ENCODE peak calls at places on chromosomes 11 and 22, in six cellular contexts. W, Z, L, R, Q and D are unnamed samples.

GRCh38 chr22:44192098-44192810 is 11.5 kb downstream of the PARVG start:
- DNase-seq in W (no peak), Z (peak; percentile 13), L (peak; percentile 13), R (no peak), Q (peak; percentile 15), D (peak; percentile 86)

GRCh38 chr22:24824250-24824649 is 18.2 kb downstream of the SGSM1 start:
- DNase-seq in W (no peak), Z (no peak), L (no peak), R (no peak), Q (no peak), D (no peak)

GRCh38 chr11:95512177-95512576 is 277.4 kb downstream of the FAM76B start:
- DNase-seq in W (no peak), Z (peak; percentile 67), L (no peak), R (peak; percentile 69), Q (peak; percentile 42), D (no peak)

GRCh38 chr11:95593101-95593500 is 196.5 kb downstream of the FAM76B start:
- DNase-seq in W (no peak), Z (peak; percentile 35), L (no peak), R (peak; percentile 40), Q (no peak), D (no peak)

GRCh38 chr11:70521475-70522260 is 123.3 kb downstream of the CTTN start:
- DNase-seq in W (no peak), Z (no peak), L (no peak), R (no peak), Q (no peak), D (no peak)

GRCh38 chr11:369336-370018 is at the start of gene B4GALNT4:
- DNase-seq in W (no peak), Z (peak; percentile 41), L (no peak), R (peak; percentile 23), Q (no peak), D (peak; percentile 40)

GRCh38 chr11:127843483-127844396 is 743.6 kb downstream of the ETS1 start:
- DNase-seq in W (peak; percentile 63), Z (peak; percentile 83), L (peak; percentile 90), R (peak; percentile 55), Q (peak; percentile 76), D (peak; percentile 89)

GRCh38 chr11:8800498-8801110 is 110.4 kb upstream of the AKIP1 start:
- DNase-seq in W (no peak), Z (peak; percentile 57), L (no peak), R (no peak), Q (no peak), D (no peak)

GRCh38 chr11:123653997-123654565 is 343 bp downstream of the SCN3B start:
- DNase-seq in W (peak; percentile 51), Z (peak; percentile 51), L (peak; percentile 38), R (peak; percentile 34), Q (peak; percentile 55), D (peak; percentile 64)

GRCh38 chr11:122430490-122430889 is 225.0 kb upstream of the UBASH3B start:
- DNase-seq in W (no peak), Z (no peak), L (no peak), R (no peak), Q (no peak), D (no peak)

GRCh38 chr11:116275634-116276033 is 497.2 kb downstream of the BUD13 start:
- DNase-seq in W (no peak), Z (no peak), L (no peak), R (no peak), Q (no peak), D (no peak)

GRCh38 chr11:77819921-77820564 is 479 bp downstream of the RSF1 start:
- DNase-seq in W (peak; percentile 32), Z (peak; percentile 39), L (peak; percentile 58), R (peak; percentile 27), Q (peak; percentile 47), D (peak; percentile 80)

GRCh38 chr11:125807909-125808308 is 20.0 kb downstream of the PATE3 start:
- DNase-seq in W (no peak), Z (peak; percentile 37), L (no peak), R (peak; percentile 1), Q (peak; percentile 5), D (no peak)

GRCh38 chr11:11025087-11025486 is 167.2 kb upstream of the ZBED5 start:
- DNase-seq in W (no peak), Z (no peak), L (no peak), R (peak; percentile 75), Q (no peak), D (no peak)

GRCh38 chr11:2690261-2690575 is 9.6 kb downstream of the KCNQ1OT1 start:
- DNase-seq in W (no peak), Z (no peak), L (no peak), R (no peak), Q (no peak), D (peak; percentile 6)

GRCh38 chr11:68546555-68546954 is 86.0 kb downstream of the PPP6R3 start:
- DNase-seq in W (no peak), Z (no peak), L (no peak), R (peak; percentile 47), Q (peak; percentile 46), D (no peak)

GRCh38 chr11:64206457-64207246 is at the start of gene FERMT3:
- DNase-seq in W (peak; percentile 61), Z (no peak), L (peak; percentile 92), R (no peak), Q (no peak), D (no peak)

GRCh38 chr22:29848115-29848514 is 10.0 kb upstream of the ASCC2 start:
- DNase-seq in W (no peak), Z (no peak), L (no peak), R (no peak), Q (no peak), D (no peak)

GRCh38 chr11:86916330-86916729 is 38.9 kb downstream of the FZD4 start:
- DNase-seq in W (peak; percentile 53), Z (peak; percentile 80), L (no peak), R (peak; percentile 76), Q (peak; percentile 80), D (no peak)

GRCh38 chr11:86922225-86922624 is 33.0 kb downstream of the FZD4 start:
- DNase-seq in W (no peak), Z (no peak), L (no peak), R (no peak), Q (no peak), D (no peak)

GRCh38 chr11:86918943-86919342 is 36.3 kb downstream of the FZD4 start:
- DNase-seq in W (no peak), Z (peak; percentile 44), L (no peak), R (no peak), Q (peak; percentile 49), D (no peak)

GRCh38 chr11:86917577-86917976 is 37.6 kb downstream of the FZD4 start:
- DNase-seq in W (no peak), Z (no peak), L (no peak), R (no peak), Q (no peak), D (no peak)

DNA sequence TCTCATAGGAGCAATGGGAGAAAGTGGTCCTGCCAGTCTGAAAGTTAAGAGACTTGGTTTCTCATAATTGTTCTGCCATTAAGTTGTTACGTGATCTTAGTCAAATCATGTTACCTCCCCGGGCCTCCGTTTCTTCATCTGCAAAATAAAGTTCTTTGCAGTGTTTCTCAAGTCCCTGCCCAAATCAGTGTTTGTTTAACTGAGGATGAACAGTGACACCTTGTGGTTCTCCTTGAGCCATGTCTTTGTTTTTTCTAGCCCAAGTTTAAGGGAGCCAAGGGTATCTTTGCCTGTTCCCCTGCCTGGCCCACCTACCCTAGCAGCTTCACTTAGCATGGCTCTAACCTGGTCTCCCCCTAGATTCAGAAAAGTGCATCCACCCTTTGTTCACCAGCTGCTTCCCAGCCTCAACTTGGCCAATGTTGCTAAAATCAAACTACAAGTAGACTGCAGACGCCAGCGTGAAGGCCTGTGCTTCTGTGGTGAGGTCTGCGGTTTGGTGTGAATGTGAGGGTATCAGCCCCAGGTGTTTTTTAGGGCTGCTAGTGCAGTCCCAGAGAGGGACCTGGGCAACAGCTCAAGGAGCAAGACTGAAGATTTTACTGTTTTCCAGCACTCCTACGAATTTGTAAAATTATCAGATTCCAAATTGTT is 35.5 kb downstream of the FZD4 start:
- DNase-seq in W (peak; percentile 28), Z (peak; percentile 89), L (peak; percentile 36), R (peak; percentile 81), Q (peak; percentile 91), D (peak; percentile 15)
- TF ChIP-seq CTCF in W (peak; percentile 76), Z (peak; percentile 70), L (peak; percentile 20), R (peak; percentile 82), Q (peak; percentile 81), D (peak; percentile 52)

DNA sequence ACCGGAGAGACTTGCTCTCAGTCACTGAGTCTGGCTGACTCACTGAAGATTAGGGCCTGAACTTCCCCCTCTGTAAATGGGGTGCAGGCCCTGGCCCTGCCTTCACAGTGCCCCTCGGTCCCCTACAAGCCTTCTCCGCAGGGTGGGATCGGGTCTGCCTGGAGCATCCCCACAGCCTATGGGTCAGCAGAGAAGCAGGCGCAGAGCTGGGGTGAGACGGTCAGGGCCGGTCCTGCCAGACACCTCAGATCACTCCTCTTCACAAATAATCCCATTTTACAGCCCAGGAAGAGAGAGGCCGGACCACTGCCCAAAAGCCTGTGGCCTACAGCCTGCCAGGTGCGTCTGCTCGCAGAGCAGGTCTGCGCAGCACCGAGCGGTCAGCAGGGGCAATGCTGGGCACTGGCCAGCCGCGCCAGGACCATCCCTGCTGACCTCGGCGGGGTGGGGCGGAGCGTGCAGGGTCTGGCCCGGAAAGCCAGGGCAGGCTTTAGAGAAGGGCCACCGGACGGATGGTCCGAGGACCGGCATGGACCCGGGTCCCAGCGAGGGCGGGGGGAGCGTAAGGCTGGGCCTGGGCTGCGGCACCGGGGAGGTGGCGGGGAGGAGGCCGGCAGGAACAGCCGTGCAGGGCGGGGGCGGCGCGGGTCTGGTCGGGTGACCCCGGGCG is 518 bp upstream of the SEPTIN5 start:
- DNase-seq in W (no peak), Z (no peak), L (no peak), R (no peak), Q (no peak), D (peak; percentile 52)
- TF ChIP-seq CTCF in W (no peak), Z (no peak), L (no peak), R (no peak), Q (no peak), D (no peak)

DNA sequence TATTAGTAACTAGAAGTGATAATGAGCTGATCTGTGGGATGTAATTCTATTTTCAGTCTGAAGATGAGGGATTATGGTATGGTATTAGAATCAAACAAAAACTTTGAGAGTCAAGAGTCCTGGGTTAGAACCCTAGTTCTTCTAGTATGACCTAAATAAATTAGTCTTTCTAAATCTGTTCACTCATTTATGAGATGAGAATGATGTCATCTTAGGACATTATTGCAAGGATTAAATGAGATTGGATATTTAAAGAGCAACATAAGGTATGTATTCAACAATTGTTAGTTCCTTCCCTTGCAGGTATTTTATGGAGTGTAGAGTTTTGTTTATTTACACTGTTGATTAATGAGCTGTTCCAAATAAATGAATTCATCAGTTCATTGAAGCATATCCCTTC is 21.8 kb downstream of the EMSY start:
- DNase-seq in W (no peak), Z (no peak), L (no peak), R (no peak), Q (no peak), D (no peak)
- TF ChIP-seq CTCF in W (no peak), Z (no peak), L (no peak), R (no peak), Q (no peak), D (no peak)

GRCh38 chr11:73228268-73229134 is 10.4 kb downstream of the P2RY2 start:
- DNase-seq in W (no peak), Z (no peak), L (no peak), R (no peak), Q (no peak), D (no peak)

GRCh38 chr11:73229321-73230275 is 11.5 kb downstream of the P2RY2 start:
- DNase-seq in W (peak; percentile 50), Z (no peak), L (no peak), R (no peak), Q (no peak), D (no peak)

GRCh38 chr11:73226297-73227006 is 8.4 kb downstream of the P2RY2 start:
- DNase-seq in W (no peak), Z (no peak), L (no peak), R (no peak), Q (no peak), D (no peak)

GRCh38 chr11:73225851-73226250 is 7.8 kb downstream of the P2RY2 start:
- DNase-seq in W (no peak), Z (no peak), L (no peak), R (no peak), Q (no peak), D (no peak)

GRCh38 chr11:73227571-73228211 is 9.6 kb downstream of the P2RY2 start:
- DNase-seq in W (no peak), Z (no peak), L (peak; percentile 85), R (no peak), Q (no peak), D (peak; percentile 85)
- TF ChIP-seq CTCF in W (no peak), Z (no peak), L (no peak), R (no peak), Q (no peak), D (no peak)